ENCODE peak calls at places on chromosomes 1 and 21, in six cellular contexts. X is astrocyte of the spinal cord, D is lower lobe of right lung, T is adrenal gland, L is fibroblast of mammary gland, V is AG10803. A is an unnamed sample.

GRCh38 chr1:76998582-76999189 is 131.4 kb downstream of the ST6GALNAC5 start:
- DNase-seq in D (no peak), L (peak), X (peak), T (no peak), V (peak), A (peak)

GRCh38 chr1:175317309-175317708 is 124.7 kb upstream of the KIAA0040 start:
- DNase-seq in V (no peak), T (no peak), L (peak), X (no peak), D (no peak), A (peak)

GRCh38 chr1:209335090-209335692 is 248.3 kb upstream of the CAMK1G start:
- DNase-seq in X (peak), T (peak), D (no peak), V (peak), L (no peak), A (peak)

GRCh38 chr1:27520651-27521050 is 30.7 kb upstream of the WASF2 start:
- DNase-seq in D (no peak), V (no peak), L (no peak), T (no peak), X (no peak), A (no peak)

GRCh38 chr1:46118856-46119255 is 13.6 kb downstream of the PIK3R3 start:
- DNase-seq in T (no peak), V (no peak), D (no peak), L (no peak), X (no peak), A (no peak)

GRCh38 chr1:66300280-66300973 is 233.5 kb upstream of the SGIP1 start:
- DNase-seq in X (no peak), L (no peak), D (no peak), T (no peak), V (peak), A (no peak)

GRCh38 chr1:11501491-11501897 is 22.5 kb downstream of the DISP3 start:
- DNase-seq in L (peak), V (no peak), X (no peak), D (no peak), T (no peak), A (no peak)

GRCh38 chr1:118918230-118918939 is 69.8 kb downstream of the TBX15 start:
- DNase-seq in L (no peak), X (no peak), T (no peak), V (no peak), D (no peak), A (no peak)

GRCh38 chr1:90840323-90840722 is 123.2 kb upstream of the BARHL2 start:
- DNase-seq in D (no peak), X (no peak), L (no peak), T (no peak), V (no peak), A (no peak)

DNA sequence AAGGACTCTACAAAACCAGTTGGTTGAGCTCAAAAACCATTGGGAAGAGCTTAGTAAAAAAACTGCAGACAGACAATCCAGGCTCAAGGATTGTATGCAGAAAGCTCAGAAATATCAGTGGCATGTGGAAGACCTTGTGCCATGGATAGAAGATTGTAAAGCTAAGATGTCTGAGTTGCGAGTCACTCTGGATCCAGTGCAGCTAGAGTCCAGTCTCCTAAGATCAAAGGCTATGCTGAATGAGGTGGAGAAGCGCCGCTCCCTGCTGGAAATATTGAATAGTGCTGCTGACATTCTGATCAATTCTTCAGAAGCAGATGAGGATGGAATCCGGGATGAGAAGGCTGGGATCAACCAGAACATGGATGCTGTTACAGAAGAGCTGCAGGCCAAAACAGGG is 104.0 kb upstream of the BMP8A start:
- DNase-seq in T (peak), X (peak), D (no peak), L (peak), V (peak), A (peak)
- TF ChIP-seq CTCF in T (peak), X (peak), D (no peak), L (peak), V (peak), A (peak)

GRCh38 chr1:179586107-179586823 is 5.4 kb upstream of the TDRD5 start:
- DNase-seq in X (peak), L (peak), V (peak), D (peak), T (peak), A (peak)
- TF ChIP-seq CTCF in X (peak), L (no peak), V (no peak), D (peak), T (peak), A (peak)

GRCh38 chr21:35559128-35559831 is 501.0 kb downstream of the SETD4 start:
- DNase-seq in T (peak), V (peak), D (no peak), X (peak), L (peak), A (peak)
- TF ChIP-seq CTCF in T (no peak), V (peak), D (no peak), X (no peak), L (peak), A (no peak)

GRCh38 chr1:9273177-9273576 is 19.5 kb upstream of the SPSB1 start:
- DNase-seq in L (no peak), X (no peak), T (no peak), V (no peak), D (no peak), A (no peak)
- TF ChIP-seq CTCF in L (no peak), X (peak), T (no peak), V (no peak), D (no peak), A (peak)

GRCh38 chr1:192443616-192444015 is 126.8 kb downstream of the RGS21 start:
- DNase-seq in L (peak), D (no peak), T (no peak), V (no peak), X (peak), A (peak)
- TF ChIP-seq CTCF in L (no peak), D (no peak), T (no peak), V (no peak), X (no peak), A (no peak)

GRCh38 chr1:101237229-101237837 is 514 bp downstream of the S1PR1 start:
- DNase-seq in D (no peak), X (peak), L (peak), V (peak), T (peak), A (peak)
- TF ChIP-seq CTCF in D (no peak), X (peak), L (no peak), V (peak), T (no peak), A (peak)

GRCh38 chr1:41830711-41831110 is 88.0 kb downstream of the HIVEP3 start:
- DNase-seq in V (no peak), D (no peak), T (no peak), L (peak), X (no peak), A (no peak)
- TF ChIP-seq CTCF in V (no peak), D (no peak), T (no peak), L (no peak), X (no peak), A (no peak)

GRCh38 chr1:42925132-42925769 is 33.4 kb downstream of the SLC2A1 start:
- DNase-seq in D (no peak), L (no peak), X (no peak), T (no peak), V (no peak), A (no peak)
- TF ChIP-seq CTCF in D (no peak), L (no peak), X (no peak), T (no peak), V (no peak), A (no peak)

DNA sequence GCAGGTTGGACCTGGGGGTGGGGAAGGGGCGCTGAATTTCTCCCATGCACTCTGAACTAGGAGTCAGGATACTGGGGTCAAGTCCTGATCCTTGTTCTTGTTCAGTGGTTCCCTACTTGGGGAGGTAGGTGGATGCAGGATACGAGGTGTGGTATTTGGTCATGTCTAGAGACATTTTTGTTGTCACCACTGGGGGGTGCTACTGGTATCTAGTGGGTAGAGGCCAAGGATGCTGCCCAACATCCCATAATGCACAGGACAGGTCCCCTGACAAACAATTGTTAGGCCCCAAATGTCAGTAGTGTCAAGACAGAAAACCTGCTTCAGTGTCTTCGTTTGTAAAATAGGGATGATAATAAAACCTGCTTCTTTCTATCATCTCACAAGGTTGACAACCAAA is 259.0 kb upstream of the FOXD3 start:
- DNase-seq in L (no peak), X (no peak), D (no peak), T (no peak), V (no peak), A (no peak)
- TF ChIP-seq CTCF in L (peak), X (no peak), D (no peak), T (no peak), V (no peak), A (peak)